ENCODE peak calls at places on chromosomes 1 and 21, in five cellular contexts. P is foreskin fibroblast, A is body of pancreas, W is fibroblast of pulmonary artery, S is MM.1S. K is an unnamed sample.

GRCh38 chr1:93597697-93598096 is 83.9 kb downstream of the BCAR3 start:
- DNase-seq in P (no peak), A (no peak), W (no peak), S (no peak), K (peak)

GRCh38 chr1:17561252-17561558 is 21.7 kb downstream of the ARHGEF10L start:
- DNase-seq in P (no peak), A (peak), W (no peak), S (no peak), K (peak)

GRCh38 chr1:59485949-59486348 is 189.1 kb downstream of the FGGY start:
- DNase-seq in P (no peak), A (peak), W (no peak), S (no peak), K (no peak)

GRCh38 chr1:228902781-228903572 is 167.7 kb downstream of the RHOU start:
- DNase-seq in P (peak), A (peak), W (peak), S (no peak), K (peak)

GRCh38 chr1:186404454-186405051 is 28.9 kb downstream of the ODR4 start:
- DNase-seq in P (peak), A (no peak), W (peak), S (peak), K (peak)

GRCh38 chr1:229379901-229380300 is 37.1 kb upstream of the CCSAP start:
- DNase-seq in P (peak), A (no peak), W (no peak), S (no peak), K (no peak)

GRCh38 chr1:194369060-194369459 is 1182.6 kb upstream of the B3GALT2 start:
- DNase-seq in P (no peak), A (no peak), W (no peak), S (no peak), K (no peak)

GRCh38 chr1:212941452-212941851 is 8.9 kb upstream of the VASH2 start:
- DNase-seq in P (no peak), A (no peak), W (no peak), S (no peak), K (no peak)

GRCh38 chr1:94124538-94124937 is 3.6 kb upstream of the ABCA4 start:
- DNase-seq in P (no peak), A (no peak), W (no peak), S (no peak), K (no peak)

DNA sequence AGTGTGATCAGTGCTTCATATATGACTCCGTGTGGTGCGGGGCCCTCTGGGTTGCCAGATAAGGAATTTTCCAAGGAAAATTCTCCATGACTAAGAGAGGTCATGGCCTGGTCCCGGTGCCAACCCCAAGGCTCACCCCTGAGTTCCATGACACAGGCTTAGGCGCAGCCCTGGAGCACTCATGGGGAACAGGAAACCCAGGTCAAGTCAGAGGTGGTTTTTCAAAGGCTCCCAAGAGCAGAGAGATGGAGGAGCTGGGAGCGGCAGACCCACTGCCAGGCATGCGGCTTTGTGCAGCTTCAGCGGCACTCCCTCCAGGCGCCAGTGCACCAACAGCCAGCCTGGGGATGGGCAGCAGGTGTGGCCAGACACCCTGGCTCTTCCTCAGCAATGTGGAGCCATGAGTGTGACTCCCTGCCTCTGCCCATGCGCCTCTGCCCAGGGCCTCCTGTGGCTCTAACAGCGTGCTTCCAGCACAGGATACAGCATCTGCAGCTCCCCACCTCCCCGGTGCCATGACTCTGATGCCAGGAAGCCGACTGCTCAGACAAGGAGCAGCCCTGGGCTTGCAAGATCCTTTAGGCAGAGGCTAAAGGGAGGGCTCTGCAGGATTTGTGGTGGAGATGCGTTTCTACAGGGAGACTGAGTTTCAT is 47.3 kb downstream of the GPR161 start:
- DNase-seq in P (no peak), A (no peak), W (no peak), S (no peak), K (no peak)
- H3K4me3 ChIP-seq in P (no peak), A (no peak), W (no peak), S (no peak), K (no peak)

DNA sequence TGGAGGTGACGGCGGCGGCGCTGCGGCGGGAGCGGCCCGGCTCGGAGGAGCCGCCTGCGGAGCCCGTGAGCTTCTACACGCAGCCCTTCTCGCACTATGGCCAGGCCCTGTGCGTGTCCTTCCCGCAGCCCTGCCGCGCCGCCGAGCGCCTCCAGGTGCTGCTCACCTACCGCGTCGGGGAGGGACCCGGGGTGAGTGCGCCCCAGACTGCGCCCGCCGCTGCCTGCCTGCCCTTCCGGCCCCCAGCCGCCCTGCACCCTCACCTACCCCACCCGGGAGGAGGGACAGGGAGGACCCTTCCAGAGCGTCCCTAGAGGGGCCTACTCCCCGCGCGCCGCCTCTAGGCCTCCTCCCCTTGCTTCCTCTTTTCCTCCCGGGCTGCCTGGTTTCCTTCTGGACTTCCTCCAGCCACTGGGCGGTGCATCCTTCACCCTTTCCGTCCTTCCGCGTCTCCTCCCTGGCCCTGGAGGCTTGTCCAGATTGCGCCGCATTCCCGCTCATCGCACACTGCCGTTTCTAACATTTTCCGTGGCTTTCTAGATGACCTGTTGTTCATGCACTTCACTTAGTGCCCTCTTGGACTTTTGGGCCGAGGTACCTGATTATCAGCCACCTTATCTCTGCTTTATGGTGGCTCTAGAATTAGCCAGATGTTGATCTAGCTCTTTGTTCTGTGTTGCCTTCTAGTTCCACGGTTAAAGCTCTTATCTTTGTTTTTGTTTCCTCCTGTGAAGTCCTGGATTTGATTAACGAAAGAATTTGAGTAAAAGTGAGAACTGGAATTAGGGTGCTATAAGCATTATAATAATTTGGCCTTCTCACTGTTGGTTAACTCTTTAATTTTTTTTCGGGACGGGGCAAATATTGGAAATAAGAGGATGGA is 716 bp downstream of the RNPEP start:
- DNase-seq in P (peak), A (peak), W (peak), S (peak), K (peak)
- TF ChIP-seq CTCF in P (peak), A (peak), W (peak), S (peak), K (no peak)

DNA sequence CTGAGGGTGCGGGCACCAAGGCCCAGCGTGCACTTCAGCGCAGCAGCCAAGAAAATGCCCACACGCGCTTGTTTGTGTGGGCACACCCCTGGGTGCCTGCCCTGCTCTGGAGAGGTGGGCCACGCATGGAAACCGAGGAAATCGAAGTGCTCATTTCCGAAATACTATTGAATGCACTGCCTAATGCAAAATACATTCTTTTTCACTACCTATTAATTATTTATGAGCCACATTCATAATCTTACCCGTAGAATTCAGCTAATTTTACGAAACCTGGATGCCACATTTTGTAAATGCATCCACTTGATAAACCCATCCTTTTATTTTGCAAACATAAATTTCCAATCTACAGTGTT is 4.8 kb downstream of the DSCAM start:
- DNase-seq in P (no peak), A (no peak), W (no peak), S (no peak), K (no peak)
- H3K4me3 ChIP-seq in P (peak), A (no peak), W (no peak), S (peak), K (no peak)

GRCh38 chr1:161119379-161120061 is 1.6 kb downstream of the NIT1 start:
- DNase-seq in P (peak), A (peak), W (peak), S (peak), K (peak)
- TF ChIP-seq CTCF in P (peak), A (peak), W (peak), S (peak), K (peak)

DNA sequence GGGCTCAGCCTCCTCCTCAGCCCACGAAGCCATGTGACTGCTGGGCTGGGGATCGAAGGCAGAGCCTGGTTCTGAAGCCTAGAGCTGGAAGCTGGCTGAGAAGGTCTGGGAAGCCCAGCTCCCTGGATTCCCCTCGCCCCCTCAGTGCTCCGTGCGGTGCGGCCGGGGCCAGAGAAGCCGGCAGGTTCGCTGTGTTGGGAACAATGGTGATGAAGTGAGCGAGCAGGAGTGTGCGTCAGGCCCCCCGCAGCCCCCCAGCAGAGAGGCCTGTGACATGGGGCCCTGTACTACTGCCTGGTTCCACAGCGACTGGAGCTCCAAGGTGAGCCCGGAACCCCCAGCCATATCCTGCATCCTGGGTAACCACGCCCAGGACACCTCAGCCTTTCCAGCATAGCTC is 9.1 kb downstream of the ADAMTSL4 start:
- DNase-seq in P (no peak), A (no peak), W (no peak), S (no peak), K (no peak)
- H3K4me3 ChIP-seq in P (no peak), A (no peak), W (peak), S (no peak), K (no peak)

DNA sequence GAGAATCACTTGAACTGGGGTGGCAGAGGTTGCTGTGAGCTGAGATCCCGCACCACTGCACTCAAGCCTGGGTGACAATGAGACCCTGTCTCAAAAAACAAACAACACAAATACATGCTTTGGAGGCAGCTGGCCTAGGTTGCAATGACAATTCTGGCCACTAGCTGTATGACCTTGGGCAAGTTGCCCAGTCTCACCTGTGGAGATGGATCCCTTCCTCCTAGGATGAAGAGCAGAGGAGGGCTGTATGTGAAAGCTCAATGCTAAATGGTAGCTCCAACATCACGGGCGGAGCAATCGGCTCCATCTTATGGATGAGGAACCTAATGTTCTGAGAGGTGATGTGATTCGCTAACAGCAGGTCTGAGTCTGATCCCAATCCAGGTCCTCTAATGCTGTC is 20.6 kb downstream of the ADORA1 start:
- DNase-seq in P (no peak), A (peak), W (no peak), S (peak), K (no peak)
- TF ChIP-seq CTCF in P (no peak), A (peak), W (peak), S (peak), K (peak)

GRCh38 chr1:204683284-204684205 is 2.0 kb downstream of the LRRN2 start:
- DNase-seq in P (no peak), A (no peak), W (no peak), S (no peak), K (no peak)

GRCh38 chr1:204684206-204684536 is 1.4 kb downstream of the LRRN2 start:
- DNase-seq in P (no peak), A (no peak), W (no peak), S (no peak), K (no peak)

GRCh38 chr1:204684551-204685235 is 845 bp downstream of the LRRN2 start:
- DNase-seq in P (no peak), A (no peak), W (no peak), S (no peak), K (no peak)

GRCh38 chr1:204688007-204688406 is 2.5 kb upstream of the LRRN2 start:
- DNase-seq in P (no peak), A (no peak), W (no peak), S (no peak), K (no peak)

GRCh38 chr1:204685236-204686006 is at the start of gene LRRN2:
- DNase-seq in P (no peak), A (no peak), W (no peak), S (no peak), K (no peak)
- H3K4me3 ChIP-seq in P (no peak), A (no peak), W (no peak), S (no peak), K (no peak)

GRCh38 chr21:34795152-34796141 is 126.7 kb downstream of the CLIC6 start:
- DNase-seq in P (peak), A (peak), W (peak), S (no peak), K (peak)
- TF ChIP-seq CTCF in P (peak), A (no peak), W (peak), S (no peak), K (peak)